ENCODE peak calls at places on chromosome 7, in five cellular contexts. X, L, C, V and Z are unnamed samples.

GRCh38 chr7:46320956-46321355 is 399.9 kb upstream of the IGFBP3 start:
- DNase-seq in X (no peak), L (no peak), C (no peak), V (no peak), Z (no peak)

GRCh38 chr7:28517206-28517605 is 104.9 kb downstream of the CREB5 start:
- DNase-seq in X (no peak), L (no peak), C (no peak), V (no peak), Z (no peak)

GRCh38 chr7:30780909-30781308 is 9.7 kb downstream of the MINDY4 start:
- DNase-seq in X (no peak), L (no peak), C (no peak), V (no peak), Z (no peak)

GRCh38 chr7:106542550-106543220 is 118.3 kb downstream of the CCDC71L start:
- DNase-seq in X (peak; percentile 73), L (peak; percentile 65), C (peak; percentile 80), V (peak; percentile 73), Z (peak; percentile 73)

GRCh38 chr7:130902755-130903357 is 168.8 kb upstream of the KLF14 start:
- DNase-seq in X (no peak), L (no peak), C (no peak), V (no peak), Z (no peak)

GRCh38 chr7:53596230-53596629 is 560.8 kb downstream of the POM121L12 start:
- DNase-seq in X (no peak), L (no peak), C (no peak), V (no peak), Z (no peak)

GRCh38 chr7:51141451-51141971 is 175.1 kb downstream of the COBL start:
- DNase-seq in X (no peak), L (no peak), C (peak; percentile 1), V (no peak), Z (no peak)

GRCh38 chr7:78264105-78264504 is 465.5 kb downstream of the PHTF2 start:
- DNase-seq in X (no peak), L (no peak), C (no peak), V (no peak), Z (no peak)

GRCh38 chr7:137850586-137850985 is 3.8 kb upstream of the DGKI start:
- DNase-seq in X (no peak), L (no peak), C (no peak), V (no peak), Z (no peak)

GRCh38 chr7:100091411-100092181 is 2.8 kb downstream of the COPS6 start:
- DNase-seq in X (no peak), L (no peak), C (no peak), V (no peak), Z (no peak)

GRCh38 chr7:56537952-56538351 is 421.7 kb upstream of the NUPR2 start:
- DNase-seq in X (no peak), L (peak; percentile 9), C (no peak), V (no peak), Z (no peak)

GRCh38 chr7:27423290-27423689 is 180.7 kb downstream of the EVX1 start:
- DNase-seq in X (peak; percentile 82), L (no peak), C (no peak), V (peak; percentile 32), Z (no peak)

GRCh38 chr7:125775319-125775718 is 845.7 kb upstream of the POT1 start:
- DNase-seq in X (no peak), L (no peak), C (no peak), V (no peak), Z (no peak)

DNA sequence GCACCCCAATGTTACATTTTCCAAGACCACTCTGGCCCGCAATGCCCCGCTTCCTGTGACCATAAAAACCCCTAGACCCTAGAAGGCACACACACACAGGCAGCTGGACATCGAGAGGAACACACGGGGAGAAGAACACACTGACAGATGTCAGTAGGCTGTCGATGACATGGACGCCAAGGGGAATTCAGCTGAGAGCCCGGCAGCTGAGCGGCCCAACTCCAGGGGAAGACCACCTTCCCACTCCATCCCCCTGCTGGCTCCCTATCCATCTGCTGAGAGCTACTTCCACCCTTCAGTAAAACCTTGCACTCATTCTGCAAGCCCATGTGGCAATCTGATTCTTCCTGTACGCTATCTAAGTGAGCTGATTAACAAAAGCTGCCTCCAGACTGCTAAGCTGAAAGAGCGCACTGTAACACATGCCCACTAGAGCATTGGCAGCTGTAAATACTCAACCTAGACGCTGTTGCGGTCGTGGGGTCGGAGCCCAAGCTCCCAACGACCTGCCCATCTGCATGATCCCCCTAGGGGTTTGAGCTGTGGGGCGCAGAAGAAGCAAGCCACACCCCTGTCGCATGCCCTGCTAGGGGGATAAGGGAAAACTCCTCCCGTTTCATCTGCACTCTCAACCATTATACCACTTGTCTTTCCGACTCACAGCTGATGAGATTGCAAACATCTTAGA is 843.6 kb upstream of the POT1 start:
- DNase-seq in X (no peak), L (no peak), C (no peak), V (no peak), Z (no peak)
- TF ChIP-seq CTCF in X (no peak), L (no peak), C (no peak), V (no peak), Z (no peak)

DNA sequence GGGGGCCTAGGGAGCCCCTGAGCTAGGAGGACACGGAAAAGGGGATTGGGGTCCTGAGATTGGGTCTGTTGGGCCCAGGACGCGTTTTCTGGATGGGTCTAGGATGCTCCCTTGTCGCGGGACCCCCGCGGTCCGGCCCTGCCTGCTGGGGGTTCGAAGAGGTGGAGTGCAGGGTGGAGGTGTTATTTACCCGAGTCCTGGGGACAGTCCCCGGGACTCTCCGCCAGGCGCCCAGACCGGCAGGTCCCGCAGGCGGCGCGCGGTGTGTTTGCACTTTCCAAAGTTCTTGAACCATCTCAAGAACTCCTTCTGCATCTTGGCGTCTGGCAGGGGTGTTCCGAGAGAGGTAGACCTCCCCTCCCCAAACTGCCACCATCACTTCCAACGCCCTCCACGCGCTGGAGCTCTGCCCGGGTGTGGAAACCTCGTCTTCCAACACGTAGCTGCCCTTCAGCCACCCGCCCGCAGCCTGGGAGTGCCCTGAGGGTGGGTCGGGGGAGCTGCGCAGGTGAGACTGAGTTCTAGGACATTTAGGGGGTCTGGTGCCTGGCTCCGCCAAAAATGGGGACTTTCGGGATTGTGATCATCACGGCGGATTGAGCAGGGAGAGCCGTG is 569 bp downstream of the CAV1 start:
- DNase-seq in X (peak; percentile 43), L (peak; percentile 78), C (no peak), V (peak; percentile 59), Z (no peak)
- TF ChIP-seq CTCF in X (no peak), L (no peak), C (no peak), V (no peak), Z (no peak)

DNA sequence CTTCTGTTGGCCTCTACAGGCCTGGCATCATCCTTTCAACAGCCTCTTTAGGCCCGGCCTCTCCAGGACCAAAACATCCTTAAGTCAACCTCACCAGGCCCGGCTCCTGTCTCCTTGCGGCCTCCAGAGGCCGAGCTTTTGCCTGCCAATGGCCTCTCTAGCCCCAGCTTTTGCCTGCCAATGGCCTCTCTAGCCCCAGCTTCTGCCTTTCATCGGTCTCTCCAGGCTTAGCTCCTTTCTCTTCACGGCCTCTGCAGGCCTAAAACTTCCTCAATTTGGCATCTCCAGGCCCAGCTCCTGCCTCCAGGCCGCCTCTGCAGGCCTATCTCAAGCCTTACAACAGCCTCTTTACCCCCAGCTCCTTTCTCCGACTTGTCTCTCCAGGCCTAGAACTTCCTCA is 15.8 kb upstream of the TMEM248 start:
- DNase-seq in X (no peak), L (no peak), C (no peak), V (no peak), Z (no peak)
- TF ChIP-seq CTCF in X (no peak), L (no peak), C (no peak), V (no peak), Z (no peak)

GRCh38 chr7:15197359-15197977 is 294.9 kb upstream of the DGKB start:
- DNase-seq in X (no peak), L (no peak), C (no peak), V (no peak), Z (no peak)

GRCh38 chr7:15199482-15199881 is 296.9 kb upstream of the DGKB start:
- DNase-seq in X (no peak), L (no peak), C (no peak), V (no peak), Z (no peak)
- TF ChIP-seq CTCF in X (no peak), L (no peak), C (peak; percentile 47), V (no peak), Z (peak; percentile 14)

GRCh38 chr7:6389728-6390127 is 58.0 kb downstream of the DAGLB start:
- DNase-seq in X (no peak), L (no peak), C (no peak), V (no peak), Z (no peak)

GRCh38 chr7:6393667-6394056 is 54.1 kb downstream of the DAGLB start:
- DNase-seq in X (no peak), L (no peak), C (no peak), V (no peak), Z (no peak)

GRCh38 chr7:6394114-6394513 is 53.6 kb downstream of the DAGLB start:
- DNase-seq in X (no peak), L (no peak), C (no peak), V (no peak), Z (no peak)

GRCh38 chr7:6395898-6396582 is 51.7 kb downstream of the DAGLB start:
- DNase-seq in X (peak; percentile 30), L (no peak), C (no peak), V (no peak), Z (no peak)

DNA sequence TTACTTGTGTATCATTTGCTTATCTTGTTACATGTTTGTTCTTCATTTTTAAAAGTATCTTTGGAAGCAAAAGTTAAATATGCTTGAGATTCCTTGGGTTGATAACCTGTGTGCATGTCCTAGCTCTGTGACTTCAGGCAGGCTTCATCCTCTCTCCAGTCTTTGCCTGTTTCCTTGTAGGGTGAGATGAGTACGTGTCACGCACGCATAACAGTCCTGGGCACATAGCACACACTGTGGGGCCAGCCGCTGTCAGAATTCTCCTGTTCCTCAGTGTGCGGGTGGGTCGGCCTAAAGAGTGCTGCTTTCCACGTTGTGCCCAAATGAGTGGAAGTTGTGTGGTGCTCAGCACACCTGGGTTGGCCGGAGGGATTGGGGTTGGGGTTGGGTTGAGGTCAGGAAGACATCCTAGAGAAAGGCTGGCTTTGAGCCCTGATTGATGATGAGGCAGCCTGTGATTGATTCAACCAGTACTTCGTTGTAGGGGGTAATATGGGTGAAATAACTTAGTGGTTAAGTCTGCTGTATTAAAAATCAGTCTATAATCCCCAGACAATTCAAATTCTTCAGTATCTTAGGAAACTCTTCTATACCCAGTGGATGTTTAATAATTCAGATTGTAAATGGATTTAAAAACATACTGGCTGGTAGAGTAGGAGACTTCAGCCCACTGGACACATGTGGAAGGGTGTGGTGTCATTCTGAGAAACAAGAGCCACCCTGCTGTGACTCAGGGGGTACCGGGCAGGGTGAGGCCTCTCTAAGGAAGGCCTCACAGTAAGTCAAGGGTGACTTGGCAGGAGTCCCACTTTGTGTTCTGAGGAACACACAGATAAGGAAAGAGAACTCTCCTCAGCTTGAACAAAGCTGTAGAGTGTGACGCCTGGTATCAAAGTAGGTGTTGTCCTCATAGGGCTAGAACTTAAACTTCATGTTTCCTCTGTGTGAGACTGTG is 54.8 kb downstream of the DAGLB start:
- DNase-seq in X (peak; percentile 95), L (no peak), C (no peak), V (peak; percentile 76), Z (peak; percentile 60)
- TF ChIP-seq CTCF in X (no peak), L (no peak), C (no peak), V (no peak), Z (no peak)